ENCODE peak calls at places on chromosome 7, in seven cellular contexts. One of them, this sample, is unnamed.

GRCh38 chr7:94223375-94224084 is 171.2 kb upstream of the COL1A2 start:
- DNase-seq in fibroblast of the aortic adventitia: peak; percentile 65
- DNase-seq in A172: peak; percentile 75
- DNase-seq in NCI-H1930: peak; percentile 73
- DNase-seq in activated CD8-positive, alpha-beta memory T cell treated with anti-CD3 and anti-CD28 coated beads for 4 hours: no peak
- DNase-seq in kidney: no peak
- DNase-seq in GM23338: peak; percentile 82
- DNase-seq in this sample: no peak

GRCh38 chr7:2551418-2551817 is 3.9 kb downstream of the BRAT1 start:
- DNase-seq in fibroblast of the aortic adventitia: no peak
- DNase-seq in A172: no peak
- DNase-seq in NCI-H1930: no peak
- DNase-seq in activated CD8-positive, alpha-beta memory T cell treated with anti-CD3 and anti-CD28 coated beads for 4 hours: no peak
- DNase-seq in kidney: peak; percentile 27
- DNase-seq in GM23338: no peak
- DNase-seq in this sample: no peak

GRCh38 chr7:100435401-100436304 is 644 bp downstream of the PPP1R35 start:
- DNase-seq in fibroblast of the aortic adventitia: no peak
- DNase-seq in A172: peak; percentile 13
- DNase-seq in NCI-H1930: no peak
- DNase-seq in activated CD8-positive, alpha-beta memory T cell treated with anti-CD3 and anti-CD28 coated beads for 4 hours: peak; percentile 13
- DNase-seq in kidney: peak; percentile 87
- DNase-seq in GM23338: peak; percentile 64
- DNase-seq in this sample: no peak

GRCh38 chr7:74226633-74227032 is 16.8 kb downstream of the LAT2 start:
- DNase-seq in fibroblast of the aortic adventitia: no peak
- DNase-seq in A172: no peak
- DNase-seq in NCI-H1930: no peak
- DNase-seq in activated CD8-positive, alpha-beta memory T cell treated with anti-CD3 and anti-CD28 coated beads for 4 hours: no peak
- DNase-seq in kidney: no peak
- DNase-seq in GM23338: no peak
- DNase-seq in this sample: no peak

GRCh38 chr7:7702826-7703225 is 15.6 kb downstream of the RPA3 start:
- DNase-seq in fibroblast of the aortic adventitia: peak; percentile 41
- DNase-seq in A172: no peak
- DNase-seq in NCI-H1930: no peak
- DNase-seq in activated CD8-positive, alpha-beta memory T cell treated with anti-CD3 and anti-CD28 coated beads for 4 hours: no peak
- DNase-seq in kidney: no peak
- DNase-seq in GM23338: no peak
- DNase-seq in this sample: no peak

GRCh38 chr7:14606101-14606500 is 296.4 kb downstream of the DGKB start:
- DNase-seq in fibroblast of the aortic adventitia: peak; percentile 34
- DNase-seq in A172: no peak
- DNase-seq in NCI-H1930: no peak
- DNase-seq in activated CD8-positive, alpha-beta memory T cell treated with anti-CD3 and anti-CD28 coated beads for 4 hours: no peak
- DNase-seq in kidney: no peak
- DNase-seq in GM23338: no peak
- DNase-seq in this sample: peak; percentile 41

GRCh38 chr7:103727982-103728610 is 261.4 kb downstream of the RELN start:
- DNase-seq in fibroblast of the aortic adventitia: no peak
- DNase-seq in A172: no peak
- DNase-seq in NCI-H1930: no peak
- DNase-seq in activated CD8-positive, alpha-beta memory T cell treated with anti-CD3 and anti-CD28 coated beads for 4 hours: no peak
- DNase-seq in kidney: no peak
- DNase-seq in GM23338: no peak
- DNase-seq in this sample: no peak

GRCh38 chr7:134320201-134320600 is 3.5 kb upstream of the SLC35B4 start:
- DNase-seq in fibroblast of the aortic adventitia: no peak
- DNase-seq in A172: no peak
- DNase-seq in NCI-H1930: no peak
- DNase-seq in activated CD8-positive, alpha-beta memory T cell treated with anti-CD3 and anti-CD28 coated beads for 4 hours: no peak
- DNase-seq in kidney: no peak
- DNase-seq in GM23338: no peak
- DNase-seq in this sample: no peak

This sample was measured in non-pigmented ciliary epithelial cell.